ENCODE peak calls at places on chromosomes 4 and X, in ten cellular contexts. One of them, this sample, is unnamed.
A peak's percentile ranks its signal among the peaks of the same experiment; 100 is the strongest.

GRCh38 chr4:2793578-2793919 is 664 bp downstream of the SH3BP2 start:
- DNase-seq in ovary: peak; percentile 42
- DNase-seq in A549: no peak
- DNase-seq in tibial nerve: peak; percentile 12
- DNase-seq in AG09309: no peak
- DNase-seq in neural progenitor cell: peak; percentile 30
- DNase-seq in GM06990: peak; percentile 14
- DNase-seq in endodermal cell: peak; percentile 69
- DNase-seq in WERI-Rb-1: no peak
- DNase-seq in cardiac fibroblast: peak; percentile 55
- DNase-seq in this sample: peak; percentile 87

GRCh38 chrX:53599781-53600396 is 86.6 kb downstream of the HUWE1 start:
- DNase-seq in ovary: no peak
- DNase-seq in A549: no peak
- DNase-seq in tibial nerve: no peak
- DNase-seq in AG09309: no peak
- DNase-seq in neural progenitor cell: no peak
- DNase-seq in GM06990: no peak
- DNase-seq in endodermal cell: no peak
- DNase-seq in WERI-Rb-1: no peak
- DNase-seq in cardiac fibroblast: no peak
- DNase-seq in this sample: no peak

GRCh38 chr4:7073526-7074390 is 5.9 kb upstream of the GRPEL1 start:
- DNase-seq in ovary: peak; percentile 52
- DNase-seq in A549: peak; percentile 66
- DNase-seq in tibial nerve: no peak
- DNase-seq in AG09309: no peak
- DNase-seq in neural progenitor cell: peak; percentile 87
- DNase-seq in GM06990: no peak
- DNase-seq in endodermal cell: peak; percentile 86
- DNase-seq in WERI-Rb-1: peak; percentile 70
- DNase-seq in cardiac fibroblast: peak; percentile 51
- DNase-seq in this sample: peak; percentile 20

GRCh38 chrX:154436597-154437397 is at the start of gene GDI1:
- DNase-seq in ovary: peak; percentile 72
- DNase-seq in A549: peak; percentile 58
- DNase-seq in tibial nerve: no peak
- DNase-seq in AG09309: no peak
- DNase-seq in neural progenitor cell: peak; percentile 80
- DNase-seq in GM06990: peak; percentile 75
- DNase-seq in endodermal cell: peak; percentile 76
- DNase-seq in WERI-Rb-1: peak; percentile 71
- DNase-seq in cardiac fibroblast: peak; percentile 65
- DNase-seq in this sample: no peak

GRCh38 chrX:39953027-39953426 is 144.7 kb downstream of the BCOR start:
- DNase-seq in ovary: no peak
- DNase-seq in A549: no peak
- DNase-seq in tibial nerve: no peak
- DNase-seq in AG09309: no peak
- DNase-seq in neural progenitor cell: no peak
- DNase-seq in GM06990: no peak
- DNase-seq in endodermal cell: no peak
- DNase-seq in WERI-Rb-1: no peak
- DNase-seq in cardiac fibroblast: no peak
- DNase-seq in this sample: no peak

GRCh38 chrX:94942603-94943002 is 1268.6 kb downstream of the FAM133A start:
- DNase-seq in ovary: no peak
- DNase-seq in A549: no peak
- DNase-seq in tibial nerve: no peak
- DNase-seq in AG09309: no peak
- DNase-seq in neural progenitor cell: peak; percentile 62
- DNase-seq in GM06990: no peak
- DNase-seq in endodermal cell: peak; percentile 55
- DNase-seq in WERI-Rb-1: peak; percentile 37
- DNase-seq in cardiac fibroblast: no peak
- DNase-seq in this sample: no peak

GRCh38 chrX:141176586-141177451 is at the start of gene LDOC1:
- DNase-seq in ovary: peak; percentile 89
- DNase-seq in A549: peak; percentile 53
- DNase-seq in tibial nerve: peak; percentile 55
- DNase-seq in AG09309: peak; percentile 3
- DNase-seq in neural progenitor cell: peak; percentile 93
- DNase-seq in GM06990: peak; percentile 3
- DNase-seq in endodermal cell: peak; percentile 94
- DNase-seq in WERI-Rb-1: no peak
- DNase-seq in cardiac fibroblast: peak; percentile 82
- DNase-seq in this sample: peak; percentile 77

GRCh38 chr4:173403051-173403450 is 4.1 kb upstream of the SCRG1 start:
- DNase-seq in ovary: no peak
- DNase-seq in A549: no peak
- DNase-seq in tibial nerve: no peak
- DNase-seq in AG09309: peak; percentile 66
- DNase-seq in neural progenitor cell: no peak
- DNase-seq in GM06990: no peak
- DNase-seq in endodermal cell: no peak
- DNase-seq in WERI-Rb-1: no peak
- DNase-seq in cardiac fibroblast: no peak
- DNase-seq in this sample: peak; percentile 26

GRCh38 chr4:48445704-48446103 is 37.4 kb upstream of the SLC10A4 start:
- DNase-seq in ovary: no peak
- DNase-seq in A549: peak; percentile 3
- DNase-seq in tibial nerve: no peak
- DNase-seq in AG09309: no peak
- DNase-seq in neural progenitor cell: no peak
- DNase-seq in GM06990: no peak
- DNase-seq in endodermal cell: no peak
- DNase-seq in WERI-Rb-1: no peak
- DNase-seq in cardiac fibroblast: peak; percentile 27
- DNase-seq in this sample: no peak

GRCh38 chr4:80532674-80533333 is 197.3 kb downstream of the CFAP299 start:
- DNase-seq in ovary: no peak
- DNase-seq in A549: no peak
- DNase-seq in tibial nerve: no peak
- DNase-seq in AG09309: no peak
- DNase-seq in neural progenitor cell: no peak
- DNase-seq in GM06990: no peak
- DNase-seq in endodermal cell: no peak
- DNase-seq in WERI-Rb-1: no peak
- DNase-seq in cardiac fibroblast: no peak
- DNase-seq in this sample: no peak

GRCh38 chr4:110196206-110196870 is 2.1 kb downstream of the ELOVL6 start:
- DNase-seq in ovary: peak; percentile 60
- DNase-seq in A549: peak; percentile 6
- DNase-seq in tibial nerve: no peak
- DNase-seq in AG09309: no peak
- DNase-seq in neural progenitor cell: peak; percentile 79
- DNase-seq in GM06990: peak; percentile 78
- DNase-seq in endodermal cell: peak; percentile 90
- DNase-seq in WERI-Rb-1: peak; percentile 80
- DNase-seq in cardiac fibroblast: peak; percentile 30
- DNase-seq in this sample: peak; percentile 53

GRCh38 chr4:121995790-121996537 is 44.1 kb upstream of the TRPC3 start:
- DNase-seq in ovary: no peak
- DNase-seq in A549: no peak
- DNase-seq in tibial nerve: no peak
- DNase-seq in AG09309: no peak
- DNase-seq in neural progenitor cell: no peak
- DNase-seq in GM06990: no peak
- DNase-seq in endodermal cell: no peak
- DNase-seq in WERI-Rb-1: no peak
- DNase-seq in cardiac fibroblast: no peak
- DNase-seq in this sample: no peak

GRCh38 chr4:17647176-17647806 is 32.9 kb downstream of the MED28 start:
- DNase-seq in ovary: no peak
- DNase-seq in A549: no peak
- DNase-seq in tibial nerve: no peak
- DNase-seq in AG09309: no peak
- DNase-seq in neural progenitor cell: no peak
- DNase-seq in GM06990: no peak
- DNase-seq in endodermal cell: no peak
- DNase-seq in WERI-Rb-1: no peak
- DNase-seq in cardiac fibroblast: no peak
- DNase-seq in this sample: no peak

GRCh38 chrX:153441981-153442380 is 3.9 kb downstream of the TREX2 start:
- DNase-seq in ovary: no peak
- DNase-seq in A549: no peak
- DNase-seq in tibial nerve: no peak
- DNase-seq in AG09309: no peak
- DNase-seq in neural progenitor cell: no peak
- DNase-seq in GM06990: no peak
- DNase-seq in endodermal cell: no peak
- DNase-seq in WERI-Rb-1: no peak
- DNase-seq in cardiac fibroblast: no peak
- DNase-seq in this sample: no peak

DNA sequence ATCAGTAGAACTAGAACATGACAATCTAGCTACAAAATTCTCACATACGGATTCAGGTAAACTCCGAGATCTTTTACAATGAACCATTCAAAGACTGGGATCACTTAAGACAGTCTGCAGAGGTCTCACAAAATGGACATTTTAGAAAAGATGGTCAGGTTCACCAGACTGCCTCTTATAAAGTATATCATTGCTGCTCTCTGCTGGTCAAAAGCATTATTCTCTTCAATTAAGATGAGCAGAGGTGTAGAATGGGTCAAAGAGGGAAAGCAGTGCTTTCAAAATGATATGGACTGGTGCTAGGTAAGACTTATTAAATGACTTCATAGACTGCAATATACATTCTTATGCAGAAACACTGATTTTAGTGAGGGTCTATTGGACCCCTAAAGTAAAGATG is 434.7 kb downstream of the PACRGL start:
- DNase-seq in ovary: no peak
- DNase-seq in A549: no peak
- DNase-seq in tibial nerve: no peak
- DNase-seq in AG09309: no peak
- DNase-seq in neural progenitor cell: peak; percentile 37
- DNase-seq in GM06990: no peak
- DNase-seq in endodermal cell: no peak
- DNase-seq in WERI-Rb-1: no peak
- DNase-seq in cardiac fibroblast: peak; percentile 15
- DNase-seq in this sample: no peak
- TF ChIP-seq CTCF in ovary: no peak
- TF ChIP-seq CTCF in A549: no peak
- TF ChIP-seq CTCF in tibial nerve: no peak
- TF ChIP-seq CTCF in AG09309: no peak
- TF ChIP-seq CTCF in neural progenitor cell: peak; percentile 50
- TF ChIP-seq CTCF in GM06990: no peak
- TF ChIP-seq CTCF in endodermal cell: peak; percentile 73
- TF ChIP-seq CTCF in WERI-Rb-1: peak; percentile 43
- TF ChIP-seq CTCF in cardiac fibroblast: no peak
- TF ChIP-seq CTCF in this sample: no peak

GRCh38 chr4:37627263-37627662 is 58.9 kb downstream of the RELL1 start:
- DNase-seq in ovary: no peak
- DNase-seq in A549: no peak
- DNase-seq in tibial nerve: no peak
- DNase-seq in AG09309: no peak
- DNase-seq in neural progenitor cell: no peak
- DNase-seq in GM06990: no peak
- DNase-seq in endodermal cell: no peak
- DNase-seq in WERI-Rb-1: no peak
- DNase-seq in cardiac fibroblast: no peak
- DNase-seq in this sample: no peak
- H3K4me3 ChIP-seq in ovary: no peak overlapping the region
- H3K4me3 ChIP-seq in A549: no peak overlapping the region
- H3K4me3 ChIP-seq in tibial nerve: no peak overlapping the region
- H3K4me3 ChIP-seq in AG09309: no peak overlapping the region
- H3K4me3 ChIP-seq in neural progenitor cell: no peak overlapping the region
- H3K4me3 ChIP-seq in GM06990: no peak overlapping the region
- H3K4me3 ChIP-seq in endodermal cell: no peak overlapping the region
- H3K4me3 ChIP-seq in WERI-Rb-1: no peak overlapping the region
- H3K4me3 ChIP-seq in cardiac fibroblast: no peak overlapping the region
- H3K4me3 ChIP-seq in this sample: no peak overlapping the region

DNA sequence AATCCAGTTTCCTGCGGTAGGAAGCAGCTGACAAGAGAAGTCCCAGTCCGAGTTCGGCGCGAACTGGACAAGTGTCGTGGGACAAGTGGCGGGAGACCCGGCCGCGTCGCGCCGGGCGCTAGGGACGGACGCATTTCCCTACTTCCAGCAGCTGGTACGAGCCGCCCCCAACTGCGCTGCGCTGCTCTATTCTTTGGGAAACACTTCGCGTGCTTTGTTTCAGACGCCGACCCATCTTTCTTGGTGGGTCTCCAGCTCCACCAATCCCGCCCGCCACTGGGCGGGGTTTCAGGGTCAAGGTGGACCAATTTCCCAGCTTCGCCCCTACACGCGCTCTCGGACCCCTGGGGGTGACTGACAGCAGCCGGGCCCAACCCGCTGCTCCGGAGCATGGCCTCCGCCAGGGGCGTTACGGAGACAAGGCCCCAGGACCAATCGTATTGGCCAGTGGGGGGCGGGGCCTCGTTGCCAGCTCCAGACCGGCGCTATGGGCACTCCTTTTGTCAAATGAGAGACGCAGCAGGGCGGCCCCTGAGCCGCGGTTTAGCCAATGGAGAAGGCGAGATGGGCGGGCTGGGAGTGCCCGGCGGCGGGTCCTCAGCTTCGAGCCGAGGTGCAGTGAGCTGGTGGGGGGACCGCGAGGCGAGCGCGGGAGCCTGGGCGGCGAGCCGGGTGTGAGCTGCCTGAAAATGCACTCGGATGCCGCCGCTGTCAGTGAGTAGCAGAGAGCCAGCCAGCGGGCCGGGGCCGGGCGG is at the start of gene DCUN1D4:
- DNase-seq in ovary: peak; percentile 100
- DNase-seq in A549: peak; percentile 96
- DNase-seq in tibial nerve: peak; percentile 100
- DNase-seq in AG09309: peak; percentile 99
- DNase-seq in neural progenitor cell: peak; percentile 100
- DNase-seq in GM06990: peak; percentile 99
- DNase-seq in endodermal cell: peak; percentile 100
- DNase-seq in WERI-Rb-1: peak; percentile 100
- DNase-seq in cardiac fibroblast: peak; percentile 100
- DNase-seq in this sample: peak; percentile 100
- TF ChIP-seq CTCF in ovary: peak; percentile 49
- TF ChIP-seq CTCF in A549: no peak
- TF ChIP-seq CTCF in tibial nerve: peak; percentile 82
- TF ChIP-seq CTCF in AG09309: peak; percentile 45
- TF ChIP-seq CTCF in neural progenitor cell: peak; percentile 45
- TF ChIP-seq CTCF in GM06990: peak; percentile 43
- TF ChIP-seq CTCF in endodermal cell: peak; percentile 58
- TF ChIP-seq CTCF in WERI-Rb-1: no peak
- TF ChIP-seq CTCF in cardiac fibroblast: peak; percentile 37
- TF ChIP-seq CTCF in this sample: peak; percentile 23

DNA sequence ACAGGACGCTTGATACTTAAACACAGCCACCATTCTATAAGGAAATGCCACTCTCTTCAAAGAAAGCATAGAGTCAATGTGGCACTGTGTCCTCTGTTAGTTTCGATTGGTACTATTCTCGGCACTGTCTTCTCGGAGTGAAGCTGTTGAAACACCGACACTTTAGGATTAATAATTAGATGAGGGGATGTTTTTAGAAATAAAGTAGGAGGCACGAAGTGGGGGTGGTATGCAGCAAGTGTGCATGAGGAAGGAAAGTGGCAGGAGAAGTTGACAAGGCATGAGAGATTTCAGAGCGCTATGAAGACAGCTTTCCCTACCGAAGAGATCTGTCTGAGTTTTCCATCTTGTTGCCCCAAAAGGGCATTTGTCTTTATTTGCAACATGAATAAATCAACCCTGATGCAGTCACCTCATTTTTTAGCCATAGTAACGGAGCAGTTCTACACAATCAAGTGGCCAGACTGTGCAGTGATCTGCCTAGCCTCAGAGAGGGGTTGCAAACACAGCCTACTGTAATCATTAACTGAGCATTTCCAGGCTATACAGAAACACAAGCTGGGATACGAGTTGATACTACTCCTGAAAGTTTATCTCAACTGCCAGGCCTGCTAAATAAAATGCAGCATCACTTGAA is 8.3 kb downstream of the GPRIN3 start:
- DNase-seq in ovary: no peak
- DNase-seq in A549: no peak
- DNase-seq in tibial nerve: no peak
- DNase-seq in AG09309: no peak
- DNase-seq in neural progenitor cell: no peak
- DNase-seq in GM06990: no peak
- DNase-seq in endodermal cell: no peak
- DNase-seq in WERI-Rb-1: no peak
- DNase-seq in cardiac fibroblast: no peak
- DNase-seq in this sample: no peak
- H3K4me3 ChIP-seq in ovary: no peak overlapping the region
- H3K4me3 ChIP-seq in A549: peak overlapping the region; percentile 42
- H3K4me3 ChIP-seq in tibial nerve: peak overlapping the region; percentile 15
- H3K4me3 ChIP-seq in AG09309: no peak overlapping the region
- H3K4me3 ChIP-seq in neural progenitor cell: no peak overlapping the region
- H3K4me3 ChIP-seq in GM06990: no peak overlapping the region
- H3K4me3 ChIP-seq in endodermal cell: no peak overlapping the region
- H3K4me3 ChIP-seq in WERI-Rb-1: no peak overlapping the region
- H3K4me3 ChIP-seq in cardiac fibroblast: no peak overlapping the region
- H3K4me3 ChIP-seq in this sample: no peak overlapping the region

This sample was measured in foreskin fibroblast.